ENCODE peak calls at places on chromosome 1, in four cellular contexts. C is SJSA1; Q is upper lobe of left lung; F is CD8-positive, alpha-beta memory T cell. M is an unnamed sample. For H3K4me1, the result is how much of the 10 kb centered on the place peaks cover.

GRCh38 chr1:56575865-56576264 is 3.5 kb downstream of the PLPP3 start:
- DNase-seq in C (no peak), Q (no peak), F (no peak), M (no peak)

GRCh38 chr1:15411593-15412487 is 2.2 kb downstream of the EFHD2 start:
- DNase-seq in C (peak), Q (peak), F (peak), M (peak)

GRCh38 chr1:31798433-31799195 is 17.2 kb downstream of the SPOCD1 start:
- DNase-seq in C (peak), Q (peak), F (no peak), M (no peak)

GRCh38 chr1:223056802-223057201 is 86.2 kb downstream of the TLR5 start:
- DNase-seq in C (no peak), Q (no peak), F (no peak), M (no peak)

GRCh38 chr1:234613992-234614584 is 4.1 kb upstream of the IRF2BP2 start:
- DNase-seq in C (no peak), Q (no peak), F (no peak), M (no peak)

GRCh38 chr1:159222075-159222865 is 17.6 kb downstream of the ACKR1 start:
- DNase-seq in C (no peak), Q (no peak), F (no peak), M (no peak)

GRCh38 chr1:107851418-107851817 is 113.6 kb downstream of the VAV3 start:
- DNase-seq in C (no peak), Q (no peak), F (no peak), M (no peak)

GRCh38 chr1:241615043-241615974 is 24.9 kb downstream of the CHML start:
- DNase-seq in C (no peak), Q (no peak), F (no peak), M (no peak)

GRCh38 chr1:12634156-12634555 is 9.7 kb upstream of the AADACL4 start:
- DNase-seq in C (no peak), Q (no peak), F (no peak), M (no peak)

GRCh38 chr1:228009828-228010775 is 3.3 kb downstream of the WNT3A start:
- DNase-seq in C (no peak), Q (no peak), F (no peak), M (no peak)

GRCh38 chr1:115865704-115866380 is 24.9 kb upstream of the NHLH2 start:
- DNase-seq in C (no peak), Q (no peak), F (no peak), M (no peak)

GRCh38 chr1:231600461-231600976 is 26.1 kb upstream of the DISC1 start:
- DNase-seq in C (no peak), Q (no peak), F (no peak), M (no peak)

GRCh38 chr1:31434101-31434871 is 21.3 kb downstream of the SERINC2 start:
- DNase-seq in C (peak), Q (peak), F (no peak), M (no peak)

GRCh38 chr1:1996207-1996651 is 7.4 kb downstream of the CFAP74 start:
- DNase-seq in C (no peak), Q (no peak), F (no peak), M (no peak)

GRCh38 chr1:113904292-113904673 is 316 bp downstream of the AP4B1 start:
- DNase-seq in C (no peak), Q (no peak), F (no peak), M (no peak)

GRCh38 chr1:89356658-89357400 is 7.0 kb upstream of the GBP6 start:
- DNase-seq in C (no peak), Q (no peak), F (no peak), M (no peak)

GRCh38 chr1:167000546-167000945 is 11.5 kb downstream of the MAEL start:
- DNase-seq in C (no peak), Q (no peak), F (no peak), M (no peak)

GRCh38 chr1:35557118-35557610 is at the start of gene KIAA0319L:
- DNase-seq in C (peak), Q (peak), F (no peak), M (no peak)

GRCh38 chr1:184329962-184330868 is 56.6 kb upstream of the C1orf21 start:
- DNase-seq in C (no peak), Q (no peak), F (no peak), M (no peak)

GRCh38 chr1:117612517-117613248 is 6.8 kb downstream of the TENT5C start:
- DNase-seq in C (no peak), Q (no peak), F (no peak), M (no peak)

GRCh38 chr1:235669277-235669676 is 19.7 kb upstream of the GNG4 start:
- DNase-seq in C (no peak), Q (no peak), F (no peak), M (no peak)

GRCh38 chr1:180631766-180632325 is at the start of gene XPR1:
- DNase-seq in C (peak), Q (peak), F (peak), M (peak)

GRCh38 chr1:117096871-117097842 is 24.4 kb downstream of the TRIM45 start:
- DNase-seq in C (no peak), Q (no peak), F (no peak), M (no peak)

GRCh38 chr1:17679856-17680255 is 75.3 kb upstream of the ACTL8 start:
- DNase-seq in C (no peak), Q (no peak), F (no peak), M (no peak)

GRCh38 chr1:178646821-178647220 is 78.2 kb upstream of the RALGPS2 start:
- DNase-seq in C (no peak), Q (no peak), F (no peak), M (no peak)

GRCh38 chr1:67169496-67169895 is 3.2 kb downstream of the IL23R start:
- DNase-seq in C (no peak), Q (no peak), F (no peak), M (no peak)

GRCh38 chr1:15852828-15853302 is 5.4 kb downstream of the SPEN start:
- DNase-seq in C (no peak), Q (no peak), F (no peak), M (no peak)

GRCh38 chr1:151805066-151805820 is at the start of gene LINGO4:
- DNase-seq in C (no peak), Q (peak), F (no peak), M (no peak)

GRCh38 chr1:19483261-19483660 is 2.1 kb downstream of the CAPZB start:
- DNase-seq in C (no peak), Q (no peak), F (no peak), M (no peak)

GRCh38 chr1:184945678-184946412 is 28.5 kb downstream of the NIBAN1 start:
- DNase-seq in C (no peak), Q (no peak), F (no peak), M (no peak)

GRCh38 chr1:51290489-51290847 is 39.9 kb downstream of the TTC39A start:
- DNase-seq in C (peak), Q (no peak), F (no peak), M (no peak)

GRCh38 chr1:70483342-70483741 is 72.3 kb downstream of the CTH start:
- DNase-seq in C (no peak), Q (no peak), F (no peak), M (no peak)

GRCh38 chr1:26288311-26288941 is 8.5 kb downstream of the SH3BGRL3 start:
- DNase-seq in C (no peak), Q (no peak), F (no peak), M (peak)

GRCh38 chr1:196660912-196661311 is 9.1 kb downstream of the CFH start:
- DNase-seq in C (no peak), Q (no peak), F (no peak), M (no peak)

GRCh38 chr1:154527192-154527591 is 25.0 kb upstream of the SHE start:
- DNase-seq in C (no peak), Q (no peak), F (no peak), M (no peak)

GRCh38 chr1:15941044-15941840 is 34.7 kb downstream of the ZBTB17 start:
- DNase-seq in C (peak), Q (peak), F (no peak), M (no peak)

GRCh38 chr1:100252901-100253300 is 3.3 kb upstream of the DBT start:
- DNase-seq in C (no peak), Q (no peak), F (no peak), M (no peak)
- H3K4me1 ChIP-seq in C (under half), Q (under half), F (under half), M (under half)

GRCh38 chr1:199112365-199112764 is 473.5 kb downstream of the PTPRC start:
- DNase-seq in C (no peak), Q (no peak), F (no peak), M (no peak)

GRCh38 chr1:199121047-199121446 is 482.2 kb downstream of the PTPRC start:
- DNase-seq in C (no peak), Q (no peak), F (no peak), M (no peak)

GRCh38 chr1:199122085-199122484 is 483.2 kb downstream of the PTPRC start:
- DNase-seq in C (no peak), Q (no peak), F (no peak), M (no peak)

GRCh38 chr1:199113265-199113869 is 474.5 kb downstream of the PTPRC start:
- DNase-seq in C (peak), Q (no peak), F (peak), M (peak)

DNA sequence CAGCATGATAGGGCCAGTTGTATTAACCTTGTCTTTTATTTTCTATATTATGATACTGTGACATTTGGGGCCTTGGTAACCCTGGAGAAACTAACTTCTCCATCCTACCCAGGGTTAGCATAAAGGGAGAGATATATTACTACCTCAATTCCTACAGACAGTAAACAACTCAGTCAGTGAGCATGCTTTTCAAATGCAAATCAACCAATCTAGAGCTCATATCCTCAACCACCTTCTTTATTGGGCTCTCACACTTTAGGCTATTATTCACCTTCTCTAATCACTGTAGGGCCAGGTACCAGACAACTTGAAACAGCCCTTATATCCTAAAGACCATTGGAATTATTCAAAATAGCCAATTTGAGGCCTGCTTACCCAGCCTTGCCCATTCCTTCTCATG is 477.6 kb downstream of the PTPRC start:
- DNase-seq in C (no peak), Q (no peak), F (no peak), M (no peak)
- H3K27ac ChIP-seq in C (no peak), Q (no peak), F (no peak), M (no peak)

DNA sequence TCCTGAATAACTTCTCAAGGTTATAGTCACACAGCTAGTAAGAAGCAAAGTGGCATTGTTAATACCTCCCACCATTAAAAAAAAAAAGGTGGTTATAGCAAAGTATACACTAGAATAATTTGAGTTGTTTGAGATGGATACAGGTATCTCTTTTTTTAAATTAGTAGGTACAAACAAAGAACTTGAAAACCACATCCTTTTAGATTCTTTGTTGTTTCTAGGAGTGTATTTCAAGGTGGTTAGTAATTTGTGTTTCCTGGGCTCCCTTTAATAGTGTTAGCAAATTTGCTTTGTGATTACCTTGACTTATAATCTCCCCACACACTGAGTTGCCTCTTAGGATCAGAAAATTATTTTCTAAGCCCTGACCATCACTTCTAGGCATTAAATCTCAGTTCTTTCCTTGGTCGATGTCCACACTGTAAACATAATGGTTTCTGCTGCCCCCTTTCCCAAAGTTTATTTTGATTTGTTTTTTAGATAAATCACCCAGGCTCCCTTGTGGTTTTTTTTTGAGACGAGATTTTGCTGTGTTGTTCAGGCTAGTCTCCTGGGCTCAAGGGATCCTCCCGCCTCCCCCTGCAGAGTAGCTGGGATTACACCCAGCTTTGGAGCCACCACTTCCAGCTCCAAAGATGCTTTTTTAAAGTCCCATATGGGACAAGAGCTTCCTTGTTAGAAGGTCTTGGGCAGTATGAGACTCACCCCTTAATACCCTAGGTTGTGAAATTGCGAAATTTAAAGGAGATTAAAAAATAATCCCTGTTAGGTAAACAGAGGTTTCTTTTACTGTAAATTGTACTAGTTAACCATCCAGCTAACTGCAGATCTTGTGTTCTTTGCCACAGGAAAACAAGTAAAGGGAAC is 6.2 kb downstream of the AKIRIN1 start:
- DNase-seq in C (no peak), Q (no peak), F (no peak), M (peak)
- H3K4me1 ChIP-seq in C (under half), Q (under half), F (half or more), M (half or more)

GRCh38 chr1:150574260-150575071 is 4.9 kb downstream of the MCL1 start:
- DNase-seq in C (no peak), Q (no peak), F (no peak), M (peak)

GRCh38 chr1:150575518-150576366 is 3.7 kb downstream of the MCL1 start:
- DNase-seq in C (no peak), Q (no peak), F (no peak), M (no peak)

GRCh38 chr1:150576367-150576711 is 3.1 kb downstream of the MCL1 start:
- DNase-seq in C (no peak), Q (no peak), F (no peak), M (no peak)

GRCh38 chr1:150575072-150575489 is 4.3 kb downstream of the MCL1 start:
- DNase-seq in C (no peak), Q (no peak), F (no peak), M (no peak)

DNA sequence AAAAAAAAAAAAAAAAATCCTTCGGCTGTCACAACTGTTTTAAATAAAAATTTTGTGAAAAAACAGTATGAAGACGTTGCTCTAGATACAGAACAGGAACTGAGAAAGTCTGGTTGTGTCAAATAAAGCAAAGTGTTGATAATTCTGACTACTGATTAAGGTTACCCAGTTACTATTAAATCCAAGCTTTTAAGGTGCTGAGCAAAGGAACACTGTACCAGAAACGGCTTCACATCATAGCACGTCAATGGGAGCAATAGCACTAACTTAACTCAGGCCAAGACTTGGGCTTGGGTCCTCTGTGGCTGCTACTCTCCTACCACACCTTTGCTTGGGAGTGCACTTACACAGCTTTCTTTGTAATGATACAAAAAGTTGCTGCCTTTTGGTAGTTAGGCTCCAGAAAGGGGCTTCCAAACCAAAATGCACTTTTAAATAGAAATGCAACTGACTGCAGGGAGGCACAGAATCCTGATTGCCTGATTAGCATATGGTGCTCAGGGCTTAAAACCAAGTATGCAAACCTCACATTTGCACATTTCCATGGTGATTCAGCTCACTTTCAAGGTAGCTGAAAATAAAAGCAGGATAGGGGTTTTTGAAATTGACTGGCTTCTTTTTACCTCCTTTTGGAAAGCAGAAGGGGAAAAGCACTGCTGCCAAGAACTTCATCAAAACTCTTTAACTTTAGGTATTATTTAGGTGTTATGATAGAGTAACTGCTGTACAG is 6.3 kb downstream of the MCL1 start:
- DNase-seq in C (no peak), Q (no peak), F (no peak), M (peak)
- H3K27ac ChIP-seq in C (peak), Q (peak), F (no peak), M (peak)

DNA sequence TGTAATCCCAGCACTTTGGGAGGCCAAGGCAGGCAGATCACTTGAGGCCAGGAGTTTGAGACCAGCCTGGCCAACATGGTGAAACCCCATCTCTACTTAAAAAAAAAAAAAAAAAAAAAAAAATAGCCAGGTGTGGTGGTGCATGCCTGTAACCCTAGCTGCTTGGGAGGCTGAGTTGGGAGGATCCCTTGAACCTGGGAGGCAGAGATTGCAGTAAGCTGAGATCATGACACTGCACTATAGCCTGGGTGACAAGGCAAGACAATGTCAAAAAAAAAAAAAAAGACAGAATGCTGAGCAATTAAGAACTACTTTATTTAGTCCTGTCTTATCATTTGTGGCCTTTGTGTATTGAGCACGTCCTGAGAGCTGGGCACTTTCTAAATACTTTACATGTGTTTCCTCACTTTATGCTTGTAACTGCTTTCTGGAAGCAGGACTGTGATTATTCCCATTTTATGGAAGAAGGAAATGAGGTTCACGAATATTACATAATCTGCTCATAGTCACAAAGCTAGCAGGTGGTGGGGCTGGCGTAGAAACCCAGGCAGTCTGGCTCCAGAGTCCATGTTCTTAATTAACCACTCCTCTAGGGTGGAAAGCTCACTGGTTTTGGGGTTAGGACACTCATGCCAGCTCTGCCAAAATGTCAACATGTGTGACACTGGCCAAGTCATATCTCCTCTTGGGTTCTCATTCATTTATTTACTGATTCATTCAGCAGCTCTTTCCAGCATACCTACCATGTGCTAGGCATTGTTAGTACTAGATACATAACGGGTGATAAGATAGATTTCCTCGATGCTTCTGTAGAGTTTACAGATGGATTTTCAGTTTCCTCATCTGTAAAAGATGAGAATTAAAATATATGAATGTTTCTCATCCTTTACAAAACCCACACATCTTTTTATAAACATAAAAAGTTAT is 57.7 kb downstream of the DDR2 start:
- DNase-seq in C (no peak), Q (no peak), F (no peak), M (no peak)
- H3K4me1 ChIP-seq in C (under half), Q (under half), F (under half), M (under half)

DNA sequence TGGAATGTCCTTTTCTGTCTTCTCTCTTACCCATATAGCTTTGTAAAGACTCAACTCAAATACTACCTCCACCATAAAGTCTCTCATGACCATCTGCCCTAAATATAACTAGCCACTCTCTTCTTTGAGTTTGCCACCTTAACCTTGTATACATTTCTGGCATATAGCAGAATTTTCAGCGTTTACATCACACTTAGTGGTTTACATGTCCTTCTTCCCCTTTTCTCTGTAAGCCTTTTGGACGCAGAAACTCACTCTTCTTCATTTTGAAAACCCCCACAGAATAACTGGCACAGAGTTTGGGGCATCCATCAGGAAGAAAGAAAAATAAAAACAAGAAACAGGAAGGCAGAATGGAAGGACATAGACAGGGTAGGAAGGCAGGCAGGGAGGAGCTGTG is 131.8 kb upstream of the DUSP10 start:
- DNase-seq in C (no peak), Q (no peak), F (no peak), M (no peak)
- H3K27ac ChIP-seq in C (no peak), Q (no peak), F (no peak), M (no peak)

DNA sequence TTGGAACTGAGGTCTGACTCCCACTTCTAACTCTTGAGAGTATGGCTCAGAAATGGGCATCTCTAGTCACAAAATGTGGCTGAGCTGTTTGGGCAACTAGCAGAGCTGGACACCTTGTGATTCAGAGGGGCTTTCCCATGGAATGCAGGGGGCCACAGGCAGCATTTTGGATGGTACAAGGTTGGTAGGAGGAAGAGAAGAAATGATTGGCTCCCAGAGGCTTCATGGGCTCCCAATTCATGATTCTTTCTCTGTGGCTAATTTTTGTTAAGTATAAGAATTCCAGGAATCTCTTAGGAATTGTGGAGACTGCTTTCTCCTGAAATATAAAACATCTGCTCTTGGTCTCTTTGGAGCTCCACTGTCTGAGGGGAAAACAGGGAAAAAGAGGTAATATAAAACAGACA is 49.7 kb downstream of the PBX1 start:
- DNase-seq in C (peak), Q (no peak), F (no peak), M (no peak)
- H3K4me1 ChIP-seq in C (half or more), Q (under half), F (under half), M (under half)